ENCODE peak calls at places on chromosomes 11 and 22, in six cellular contexts. T is PC-3, E is HFFc6, G is fibroblast of pulmonary artery, C is AG10803, I is adrenal gland. U is an unnamed sample.
A peak's percentile ranks its signal among the peaks of the same experiment; 100 is the strongest.

GRCh38 chr11:117424781-117425180 is 97.1 kb downstream of the CEP164 start:
- DNase-seq in T (no peak), E (no peak), G (peak; percentile 21), C (peak; percentile 73), I (no peak), U (no peak)

GRCh38 chr11:18312012-18312411 is 9.9 kb downstream of the HPS5 start:
- DNase-seq in T (no peak), E (peak; percentile 13), G (peak; percentile 62), C (peak; percentile 78), I (no peak), U (no peak)

GRCh38 chr11:27293500-27294417 is 69.3 kb downstream of the CCDC34 start:
- DNase-seq in T (peak; percentile 46), E (peak; percentile 55), G (peak; percentile 22), C (peak; percentile 70), I (no peak), U (no peak)

GRCh38 chr11:70210051-70210501 is 7.0 kb downstream of the FADD start:
- DNase-seq in T (peak; percentile 66), E (no peak), G (peak; percentile 66), C (peak; percentile 67), I (peak; percentile 21), U (no peak)

GRCh38 chr11:102346748-102347525 is at the start of gene BIRC2:
- DNase-seq in T (peak; percentile 99), E (peak; percentile 87), G (peak; percentile 92), C (peak; percentile 88), I (peak; percentile 95), U (peak; percentile 95)

GRCh38 chr11:48087974-48088681 is 107.8 kb downstream of the PTPRJ start:
- DNase-seq in T (no peak), E (no peak), G (no peak), C (no peak), I (peak; percentile 22), U (no peak)

GRCh38 chr11:69417211-69418085 is 64.0 kb upstream of the LINC01488 start:
- DNase-seq in T (no peak), E (no peak), G (no peak), C (no peak), I (no peak), U (no peak)

GRCh38 chr11:14861680-14862079 is 30.4 kb downstream of the CYP2R1 start:
- DNase-seq in T (no peak), E (no peak), G (no peak), C (no peak), I (no peak), U (no peak)

GRCh38 chr22:46245515-46245914 is 4.6 kb downstream of the CDPF1 start:
- DNase-seq in T (no peak), E (no peak), G (peak; percentile 18), C (no peak), I (peak; percentile 74), U (peak; percentile 85)

GRCh38 chr11:63443714-63444113 is 47.3 kb downstream of the PLAAT5 start:
- DNase-seq in T (no peak), E (no peak), G (no peak), C (no peak), I (no peak), U (no peak)

GRCh38 chr11:125188021-125188420 is 23.5 kb downstream of the PKNOX2 start:
- DNase-seq in T (no peak), E (no peak), G (peak; percentile 16), C (no peak), I (no peak), U (no peak)

GRCh38 chr22:36352775-36353507 is 34.8 kb downstream of the MYH9 start:
- DNase-seq in T (no peak), E (no peak), G (no peak), C (no peak), I (peak; percentile 91), U (peak; percentile 71)
- TF ChIP-seq CTCF in T (no peak), E (no peak), G (no peak), C (no peak), I (no peak), U (no peak)

DNA sequence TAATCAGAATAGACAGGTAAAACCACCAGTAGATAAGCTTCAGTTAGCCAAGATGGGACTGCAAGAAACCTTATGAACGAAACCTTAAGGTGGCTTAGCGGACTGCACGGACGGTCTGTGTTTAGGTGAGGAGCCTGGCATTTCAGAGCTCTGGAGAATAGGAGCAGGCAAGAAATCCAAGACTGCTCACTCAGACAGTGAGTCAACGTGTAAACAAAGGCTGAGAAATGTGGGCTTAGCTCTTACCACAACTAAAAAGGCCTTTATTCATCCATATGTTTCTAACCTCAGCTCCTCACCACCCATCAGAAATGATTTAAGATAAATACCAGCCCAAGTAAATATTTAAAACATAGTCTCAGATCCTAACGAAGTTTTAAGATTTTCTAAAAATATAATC is 657.7 kb downstream of the OPCML start:
- DNase-seq in T (peak; percentile 38), E (peak; percentile 67), G (peak; percentile 11), C (peak; percentile 87), I (no peak), U (no peak)
- TF ChIP-seq CTCF in T (no peak), E (no peak), G (no peak), C (no peak), I (no peak), U (no peak)

GRCh38 chr11:106670069-106670468 is 348.2 kb downstream of the GUCY1A2 start:
- DNase-seq in T (peak; percentile 59), E (no peak), G (no peak), C (no peak), I (no peak), U (no peak)

DNA sequence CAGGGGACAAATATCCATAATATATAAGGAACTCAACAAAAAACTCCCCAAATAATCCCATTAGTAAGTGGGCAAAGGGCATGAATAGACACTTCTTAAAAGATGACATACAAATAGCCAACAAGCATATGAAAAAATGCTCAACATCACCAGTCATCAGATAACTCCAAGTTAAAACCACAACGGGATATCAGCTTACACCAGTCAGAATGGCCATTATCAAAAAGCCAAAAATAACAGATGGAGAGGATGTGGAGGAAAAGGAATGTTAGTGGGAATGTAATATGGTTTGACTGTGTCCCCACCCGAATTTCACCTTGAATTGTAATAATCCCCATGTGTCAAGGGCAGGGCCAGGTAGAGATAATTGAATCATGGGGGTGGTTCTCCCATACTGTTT is 350.1 kb downstream of the GUCY1A2 start:
- DNase-seq in T (peak; percentile 77), E (peak; percentile 28), G (peak; percentile 49), C (no peak), I (no peak), U (no peak)
- TF ChIP-seq CTCF in T (no peak), E (no peak), G (no peak), C (no peak), I (no peak), U (no peak)

GRCh38 chr22:38110863-38111852 is 674 bp upstream of the BAIAP2L2 start:
- DNase-seq in T (no peak), E (no peak), G (no peak), C (peak; percentile 32), I (no peak), U (no peak)
- TF ChIP-seq CTCF in T (no peak), E (no peak), G (no peak), C (no peak), I (no peak), U (no peak)

DNA sequence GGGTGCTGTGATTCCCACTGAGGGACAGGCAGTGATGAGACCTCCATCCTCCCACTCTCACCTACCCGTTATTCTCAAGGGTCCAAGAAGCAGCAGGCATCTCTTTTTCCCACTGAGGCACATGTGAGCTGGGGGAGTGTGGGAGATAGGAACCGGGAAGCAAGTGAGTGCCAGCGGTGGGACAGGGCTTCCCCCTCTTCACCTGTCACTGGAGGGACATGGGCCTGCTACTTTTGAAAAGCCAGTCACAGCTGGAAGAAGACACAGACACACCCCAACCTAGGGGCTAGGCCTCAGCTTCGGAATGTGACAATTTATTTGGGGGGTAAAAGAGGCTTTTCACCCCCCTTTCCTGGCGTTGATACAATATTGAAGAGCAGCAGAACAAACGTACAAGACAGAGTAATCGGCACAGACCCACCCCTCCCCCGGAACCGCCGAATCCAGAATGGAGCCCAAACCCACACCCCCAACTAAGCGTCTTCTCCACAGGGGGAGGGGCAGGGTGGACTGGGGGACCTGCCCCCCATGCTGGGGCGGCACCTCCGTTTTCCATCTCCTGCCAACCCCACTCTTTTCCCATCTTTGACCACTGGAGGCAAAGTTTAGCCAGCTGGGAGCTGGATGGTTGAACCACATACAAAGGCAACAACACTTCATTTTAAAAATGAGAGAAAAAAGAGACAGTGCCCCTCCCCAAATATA is 10.7 kb downstream of the CBX6 start:
- DNase-seq in T (no peak), E (peak; percentile 23), G (peak; percentile 22), C (no peak), I (no peak), U (no peak)
- TF ChIP-seq CTCF in T (peak; percentile 8), E (peak; percentile 58), G (peak; percentile 37), C (peak; percentile 29), I (no peak), U (no peak)

DNA sequence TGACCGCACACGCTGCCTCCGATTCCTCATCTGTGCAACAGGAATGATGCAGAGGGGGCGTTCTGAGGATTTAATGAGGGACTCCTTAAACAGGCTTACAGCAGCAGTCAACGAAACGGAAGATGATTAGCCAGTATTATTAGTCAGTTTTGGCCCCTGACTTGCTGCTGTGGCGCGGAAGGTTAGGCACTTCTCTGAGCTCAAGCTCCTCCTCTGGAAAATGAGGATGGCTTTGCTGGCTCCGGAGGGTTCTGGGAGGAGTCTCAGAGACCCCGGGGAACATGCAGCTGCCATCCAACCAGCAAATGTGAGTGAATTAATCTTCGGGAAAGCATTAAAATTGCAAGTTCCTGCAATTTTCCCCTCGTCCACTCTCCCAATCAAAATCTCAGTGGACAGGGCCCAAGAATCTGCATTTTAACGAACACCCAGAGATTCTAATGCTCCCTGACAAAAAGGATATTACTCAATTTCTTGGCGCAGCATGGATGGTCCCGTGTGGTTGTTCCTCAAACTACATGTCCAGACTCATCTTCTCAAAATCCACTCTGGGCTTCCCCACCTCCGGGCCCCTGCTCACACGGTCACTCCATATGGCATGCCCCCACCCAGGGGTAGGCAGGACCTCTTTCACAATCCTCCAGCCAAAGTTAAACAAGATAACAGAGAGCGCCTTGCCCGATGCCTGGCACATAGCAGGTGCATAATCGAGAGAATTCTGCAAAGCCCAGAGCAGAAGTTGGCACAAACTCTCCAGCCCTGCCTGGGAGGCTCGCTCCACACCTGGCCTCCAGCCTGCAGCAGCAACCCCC is 6.4 kb downstream of the ELFN2 start:
- DNase-seq in T (no peak), E (no peak), G (no peak), C (no peak), I (peak; percentile 24), U (peak; percentile 34)
- TF ChIP-seq CTCF in T (no peak), E (peak; percentile 47), G (no peak), C (peak; percentile 17), I (no peak), U (no peak)

GRCh38 chr11:2811206-2812091 is 74.1 kb downstream of the CDKN1C start:
- DNase-seq in T (no peak), E (no peak), G (no peak), C (no peak), I (no peak), U (no peak)

GRCh38 chr11:2810401-2811205 is 75.0 kb downstream of the CDKN1C start:
- DNase-seq in T (no peak), E (no peak), G (no peak), C (no peak), I (no peak), U (no peak)

GRCh38 chr11:2807801-2808241 is 77.8 kb downstream of the CDKN1C start:
- DNase-seq in T (no peak), E (no peak), G (no peak), C (no peak), I (peak; percentile 2), U (peak; percentile 13)

GRCh38 chr11:2808850-2809847 is 76.4 kb downstream of the CDKN1C start:
- DNase-seq in T (no peak), E (no peak), G (no peak), C (no peak), I (peak; percentile 1), U (no peak)

GRCh38 chr11:2809854-2810253 is 75.7 kb downstream of the CDKN1C start:
- DNase-seq in T (no peak), E (no peak), G (no peak), C (no peak), I (no peak), U (no peak)
- TF ChIP-seq CTCF in T (no peak), E (no peak), G (no peak), C (no peak), I (no peak), U (no peak)